ENCODE peak calls at places on chromosomes 13 and 19, in ten cellular contexts. U, W, Q, J, Z, O, Y, F, M and R are unnamed samples.
A peak's percentile ranks its signal among the peaks of the same experiment; 100 is the strongest.

GRCh38 chr13:93818345-93818744 is 591.7 kb downstream of the GPC6 start:
- DNase-seq in J (no peak), M (no peak), U (no peak), O (no peak), W (no peak), F (no peak), Q (no peak), Z (no peak), Y (no peak), R (no peak)

GRCh38 chr13:71865858-71866172 is 1.2 kb downstream of the DACH1 start:
- DNase-seq in F (peak; percentile 0), J (no peak), Y (no peak), M (no peak), O (no peak), W (no peak), U (peak; percentile 31), Q (no peak), Z (peak; percentile 20), R (no peak)

GRCh38 chr13:75873499-75873898 is 237.4 kb downstream of the LMO7 start:
- DNase-seq in W (no peak), F (no peak), M (no peak), U (no peak), J (no peak), Y (no peak), O (no peak), Q (no peak), Z (no peak), R (no peak)

GRCh38 chr13:99383946-99384345 is 76.7 kb upstream of the GPR183 start:
- DNase-seq in W (no peak), M (no peak), U (no peak), Y (no peak), J (no peak), O (no peak), Z (no peak), F (no peak), Q (no peak), R (no peak)

GRCh38 chr19:14114854-14115253 is 2.7 kb downstream of the PRKACA start:
- DNase-seq in J (peak; percentile 50), Y (peak; percentile 44), Q (no peak), M (peak; percentile 28), U (no peak), O (peak; percentile 48), F (peak; percentile 71), Z (no peak), W (no peak), R (no peak)

GRCh38 chr19:21604351-21604926 is 99.0 kb downstream of the ZNF429 start:
- DNase-seq in U (no peak), Z (peak; percentile 48), F (no peak), W (peak; percentile 37), J (no peak), M (no peak), Q (peak; percentile 38), O (no peak), Y (no peak), R (no peak)

GRCh38 chr19:56508282-56508778 is 675 bp downstream of the ZNF471 start:
- DNase-seq in W (no peak), J (no peak), M (no peak), O (no peak), Y (no peak), Z (no peak), Q (peak; percentile 72), F (no peak), U (no peak), R (no peak)

GRCh38 chr19:16541526-16542044 is 652 bp downstream of the CHERP start:
- DNase-seq in O (no peak), W (no peak), J (no peak), Y (no peak), Z (no peak), F (peak; percentile 4), U (no peak), Q (no peak), M (no peak), R (no peak)

GRCh38 chr13:51347099-51347498 is 7.6 kb downstream of the SERPINE3 start:
- DNase-seq in U (no peak), O (no peak), M (no peak), W (no peak), Z (no peak), J (no peak), Y (no peak), Q (no peak), F (no peak), R (no peak)

GRCh38 chr19:36054733-36055686 is at the start of gene WDR62:
- DNase-seq in Q (no peak), Z (peak; percentile 87), M (peak; percentile 16), W (peak; percentile 99), F (peak; percentile 98), J (peak; percentile 97), U (peak; percentile 98), Y (peak; percentile 93), O (peak; percentile 100), R (peak; percentile 95)

GRCh38 chr19:28864024-28864503 is 348.9 kb downstream of the UQCRFS1 start:
- DNase-seq in Z (no peak), Q (no peak), U (no peak), J (peak; percentile 75), O (no peak), M (no peak), F (no peak), Y (no peak), W (no peak), R (no peak)

GRCh38 chr19:6735181-6735891 is 2.0 kb downstream of the GPR108 start:
- DNase-seq in Q (no peak), U (no peak), F (no peak), M (no peak), W (no peak), J (no peak), Y (no peak), Z (no peak), O (no peak), R (no peak)

GRCh38 chr13:91817250-91817649 is 418.8 kb downstream of the GPC5 start:
- DNase-seq in W (no peak), F (no peak), Z (peak; percentile 30), Q (no peak), U (peak; percentile 84), M (no peak), Y (no peak), O (no peak), J (no peak), R (no peak)

GRCh38 chr19:28466107-28467045 is 746.6 kb downstream of the UQCRFS1 start:
- DNase-seq in O (peak; percentile 41), U (peak; percentile 33), Q (peak; percentile 73), F (peak; percentile 85), Z (peak; percentile 44), Y (peak; percentile 60), W (peak; percentile 78), J (peak; percentile 74), M (peak; percentile 9), R (no peak)

GRCh38 chr13:25046985-25047660 is 48.8 kb upstream of the PABPC3 start:
- DNase-seq in O (no peak), Q (peak; percentile 37), Z (peak; percentile 49), U (no peak), F (no peak), Y (no peak), W (peak; percentile 84), J (peak; percentile 80), M (no peak), R (no peak)

GRCh38 chr19:16824658-16825311 is 4.4 kb upstream of the SIN3B start:
- DNase-seq in M (no peak), U (no peak), J (peak; percentile 58), F (no peak), W (no peak), Z (peak; percentile 55), O (no peak), Q (peak; percentile 51), Y (no peak), R (no peak)

GRCh38 chr19:13103961-13104847 is 1.5 kb upstream of the LYL1 start:
- DNase-seq in M (peak; percentile 90), O (peak; percentile 31), Y (peak; percentile 66), W (peak; percentile 51), Q (no peak), J (peak; percentile 36), Z (no peak), U (peak; percentile 12), F (no peak), R (peak; percentile 82)

GRCh38 chr13:90447735-90448103 is 899.8 kb upstream of the MIR17HG start:
- DNase-seq in Y (no peak), Q (peak; percentile 82), W (no peak), F (no peak), Z (peak; percentile 95), M (no peak), O (no peak), J (peak; percentile 13), U (no peak), R (no peak)

GRCh38 chr13:112141643-112142400 is 74.9 kb downstream of the SOX1 start:
- DNase-seq in O (no peak), Q (no peak), Y (no peak), W (no peak), J (no peak), Z (no peak), F (no peak), U (no peak), M (no peak), R (no peak)

GRCh38 chr13:33303885-33304284 is 18.3 kb upstream of the STARD13 start:
- DNase-seq in Y (no peak), Q (no peak), J (no peak), O (no peak), U (no peak), W (no peak), F (no peak), M (no peak), Z (peak; percentile 32), R (no peak)